ENCODE peak calls at places on chromosomes 1 and 21, in five cellular contexts. P is GM23338, N is suprapubic skin, C is SK-N-SH, V is GM12891. Y is an unnamed sample.
A peak's percentile ranks its signal among the peaks of the same experiment; 100 is the strongest.

GRCh38 chr1:227740401-227740960 is 5.2 kb downstream of the SNAP47 start:
- DNase-seq in P (no peak), N (no peak), C (no peak), V (no peak), Y (no peak)

GRCh38 chr1:228073870-228074545 is 8.5 kb upstream of the ARF1 start:
- DNase-seq in P (peak; percentile 64), N (peak; percentile 24), C (peak; percentile 62), V (no peak), Y (no peak)

GRCh38 chr1:93352376-93352775 is 6.7 kb downstream of the DR1 start:
- DNase-seq in P (no peak), N (no peak), C (no peak), V (no peak), Y (no peak)

GRCh38 chr1:200242379-200243041 is 167.3 kb downstream of the ZNF281 start:
- DNase-seq in P (no peak), N (no peak), C (no peak), V (no peak), Y (no peak)

GRCh38 chr1:212368073-212368484 is 46.6 kb downstream of the PACC1 start:
- DNase-seq in P (peak; percentile 89), N (no peak), C (peak; percentile 60), V (peak; percentile 28), Y (peak; percentile 66)

GRCh38 chr1:24285231-24285630 is 33.9 kb upstream of the GRHL3 start:
- DNase-seq in P (no peak), N (no peak), C (no peak), V (no peak), Y (no peak)

GRCh38 chr1:183080406-183080805 is 57.2 kb downstream of the LAMC1 start:
- DNase-seq in P (no peak), N (no peak), C (peak; percentile 15), V (no peak), Y (no peak)

GRCh38 chr1:218634212-218634611 is 289.1 kb downstream of the TGFB2 start:
- DNase-seq in P (no peak), N (no peak), C (no peak), V (no peak), Y (no peak)

GRCh38 chr1:231800071-231800470 is 173.5 kb downstream of the DISC1 start:
- DNase-seq in P (no peak), N (no peak), C (no peak), V (no peak), Y (no peak)

GRCh38 chr21:41497008-41497407 is 10.9 kb downstream of the TMPRSS2 start:
- DNase-seq in P (no peak), N (no peak), C (no peak), V (no peak), Y (no peak)

GRCh38 chr1:41658444-41659158 is 174.1 kb upstream of the EDN2 start:
- DNase-seq in P (no peak), N (peak; percentile 51), C (peak; percentile 70), V (no peak), Y (no peak)

GRCh38 chr1:187977298-187977697 is 1148.5 kb downstream of the PLA2G4A start:
- DNase-seq in P (no peak), N (no peak), C (no peak), V (no peak), Y (no peak)

GRCh38 chr1:82245345-82246014 is 444.7 kb downstream of the ADGRL2 start:
- DNase-seq in P (no peak), N (no peak), C (no peak), V (no peak), Y (no peak)

GRCh38 chr1:59738591-59739015 is 76.1 kb upstream of the HOOK1 start:
- DNase-seq in P (no peak), N (no peak), C (no peak), V (no peak), Y (no peak)

GRCh38 chr1:89812992-89813391 is 7.8 kb upstream of the LRRC8D start:
- DNase-seq in P (no peak), N (no peak), C (no peak), V (no peak), Y (no peak)

GRCh38 chr1:166237675-166238074 is 70.9 kb upstream of the FAM78B start:
- DNase-seq in P (no peak), N (no peak), C (no peak), V (no peak), Y (no peak)

GRCh38 chr21:29080454-29080930 is 7.0 kb upstream of the CCT8 start:
- DNase-seq in P (no peak), N (no peak), C (no peak), V (no peak), Y (no peak)

DNA sequence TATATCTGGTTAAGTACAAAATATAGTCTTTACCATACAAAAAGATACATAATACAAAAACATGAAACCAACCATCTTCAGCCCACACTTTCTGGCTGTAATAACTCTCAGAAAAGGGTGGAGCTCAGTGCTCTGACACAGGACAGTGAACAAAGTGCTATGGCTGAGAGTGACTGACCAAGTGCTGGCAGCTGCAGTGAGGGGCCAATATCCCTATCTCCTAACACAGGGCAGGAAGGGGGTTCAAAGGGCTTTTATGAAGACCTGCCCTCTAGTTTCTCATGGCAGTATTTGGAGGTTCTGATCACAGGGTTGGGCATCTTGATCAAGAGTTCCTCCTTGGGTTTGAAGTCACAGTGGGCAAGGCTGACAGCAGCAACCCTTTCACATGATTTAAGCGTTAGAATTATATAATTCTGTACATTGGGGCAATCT is 3.9 kb downstream of the TXNIP start:
- DNase-seq in P (no peak), N (peak; percentile 49), C (no peak), V (no peak), Y (no peak)
- TF ChIP-seq POLR2AphosphoS5 in P (no peak), N (peak; percentile 24), C (no peak), V (peak; percentile 57), Y (no peak)

GRCh38 chr1:229537894-229538293 is 20.6 kb downstream of the ABCB10 start:
- DNase-seq in P (no peak), N (no peak), C (no peak), V (no peak), Y (no peak)
- TF ChIP-seq POLR2AphosphoS5 in P (no peak), N (no peak), C (no peak), V (no peak), Y (no peak)

GRCh38 chr1:198771562-198772153 is 132.8 kb downstream of the PTPRC start:
- DNase-seq in P (peak; percentile 75), N (no peak), C (peak; percentile 32), V (peak; percentile 1), Y (peak; percentile 34)
- TF ChIP-seq POLR2AphosphoS5 in P (no peak), N (no peak), C (no peak), V (no peak), Y (no peak)

GRCh38 chr1:160640359-160641123 is 6.3 kb downstream of the SLAMF1 start:
- DNase-seq in P (no peak), N (no peak), C (no peak), V (no peak), Y (no peak)

GRCh38 chr1:160637821-160638539 is 8.9 kb downstream of the SLAMF1 start:
- DNase-seq in P (peak; percentile 25), N (no peak), C (no peak), V (no peak), Y (no peak)

GRCh38 chr1:160638540-160638857 is 8.3 kb downstream of the SLAMF1 start:
- DNase-seq in P (no peak), N (no peak), C (no peak), V (no peak), Y (no peak)

GRCh38 chr1:160638926-160639325 is 7.9 kb downstream of the SLAMF1 start:
- DNase-seq in P (no peak), N (no peak), C (no peak), V (no peak), Y (no peak)

GRCh38 chr1:160639652-160640051 is 7.2 kb downstream of the SLAMF1 start:
- DNase-seq in P (no peak), N (no peak), C (no peak), V (no peak), Y (no peak)
- TF ChIP-seq POLR2AphosphoS5 in P (no peak), N (no peak), C (no peak), V (no peak), Y (no peak)

DNA sequence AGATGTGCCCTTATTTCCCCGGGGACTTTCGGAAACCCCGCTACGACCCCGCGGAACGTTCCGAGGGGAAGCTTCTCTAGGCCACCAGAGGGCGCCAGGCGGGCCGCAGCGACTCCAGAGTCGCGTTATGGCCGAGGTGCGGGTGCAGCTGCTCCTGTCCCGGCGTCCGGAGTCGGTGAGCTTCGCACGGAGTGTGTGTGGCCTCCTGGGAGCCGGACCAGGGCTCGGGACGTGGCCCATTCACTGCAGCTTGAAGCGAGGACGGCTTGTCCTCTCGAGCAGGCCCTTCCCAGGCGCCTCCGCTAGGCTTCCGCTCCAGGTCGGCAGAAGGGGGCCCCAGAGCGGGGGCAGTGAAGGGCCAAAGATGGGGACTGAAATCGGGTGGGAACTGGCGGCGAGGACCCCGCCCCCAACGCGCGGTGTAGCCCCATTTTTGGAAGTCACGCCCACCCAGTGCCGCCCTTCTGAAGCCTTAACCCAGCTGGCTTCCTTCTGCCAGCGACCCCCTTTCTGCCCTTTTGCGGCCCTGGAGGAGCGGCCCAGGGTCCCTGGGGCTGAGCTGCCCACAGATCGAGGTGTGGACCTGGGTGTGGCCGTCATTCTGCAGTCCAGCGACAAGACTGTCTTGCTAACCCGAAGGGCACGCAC is at the start of gene NUDT17:
- DNase-seq in P (peak; percentile 92), N (peak; percentile 86), C (peak; percentile 90), V (peak; percentile 88), Y (peak; percentile 26)
- TF ChIP-seq POLR2AphosphoS5 in P (peak; percentile 11), N (no peak), C (peak; percentile 51), V (peak; percentile 36), Y (peak; percentile 46)

GRCh38 chr1:18419845-18420184 is 60.9 kb upstream of the KLHDC7A start:
- DNase-seq in P (no peak), N (no peak), C (no peak), V (no peak), Y (no peak)

GRCh38 chr1:18414872-18415447 is 65.8 kb upstream of the KLHDC7A start:
- DNase-seq in P (no peak), N (no peak), C (no peak), V (no peak), Y (no peak)

GRCh38 chr1:18419123-18419844 is 61.4 kb upstream of the KLHDC7A start:
- DNase-seq in P (peak; percentile 82), N (no peak), C (no peak), V (no peak), Y (no peak)

GRCh38 chr1:18415448-18415960 is 65.2 kb upstream of the KLHDC7A start:
- DNase-seq in P (no peak), N (no peak), C (no peak), V (no peak), Y (no peak)

DNA sequence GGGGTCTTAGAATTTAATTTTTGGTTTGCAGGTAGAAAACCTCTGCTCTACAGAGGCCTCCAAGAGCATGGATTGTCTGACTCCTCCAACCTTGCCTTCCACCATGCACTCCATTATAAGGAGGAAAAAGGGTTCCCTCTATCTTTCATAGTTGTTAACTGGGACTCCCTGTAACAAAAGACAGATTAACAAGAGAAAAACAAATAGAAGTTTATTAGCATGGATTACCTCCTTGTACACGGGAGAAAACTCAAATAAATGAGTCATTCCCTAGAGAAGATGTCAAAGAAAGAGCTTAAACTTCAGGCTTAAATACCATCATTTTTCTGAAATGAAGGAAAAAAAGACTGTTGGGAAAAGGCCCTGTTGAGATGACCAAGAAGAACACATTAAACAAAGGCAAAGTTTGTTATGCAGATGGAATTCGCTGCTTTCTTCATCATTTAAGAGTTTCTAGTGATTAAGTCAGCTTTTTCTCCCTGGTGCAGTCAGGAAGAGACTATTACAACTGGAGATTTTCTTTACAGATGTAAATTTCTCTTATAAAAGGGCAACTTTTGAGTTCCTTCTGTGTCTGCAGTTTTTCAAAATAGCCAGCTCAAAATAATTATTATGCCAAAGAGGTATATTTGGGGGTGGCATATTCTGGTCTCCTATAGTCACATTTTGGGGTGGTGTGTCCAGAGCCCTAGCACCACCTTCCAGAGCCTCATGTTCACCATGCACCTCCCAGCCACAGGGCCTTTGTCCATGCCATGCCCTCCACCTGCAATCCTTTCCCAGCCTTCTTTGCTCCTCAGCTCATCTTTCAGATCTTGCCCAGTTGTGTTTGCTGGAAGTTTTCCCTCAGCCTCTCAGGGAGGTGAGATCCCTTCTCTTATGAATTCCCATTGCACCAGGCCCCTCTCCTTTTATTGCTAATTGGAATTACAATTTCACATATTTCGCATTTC is 63.1 kb upstream of the KLHDC7A start:
- DNase-seq in P (peak; percentile 45), N (no peak), C (no peak), V (no peak), Y (no peak)
- TF ChIP-seq POLR2AphosphoS5 in P (no peak), N (no peak), C (no peak), V (no peak), Y (no peak)

Y was measured in HCT116.